ENCODE peak calls at places on chromosome 7, in ten cellular contexts. D, Q, C, O, K, S, G, J, U and A are unnamed samples.
A peak's percentile ranks its signal among the peaks of the same experiment; 100 is the strongest.

GRCh38 chr7:35714862-35715261 is 19.9 kb upstream of the HERPUD2 start:
- DNase-seq in D (no peak), Q (no peak), C (no peak), O (no peak), K (peak; percentile 29), S (no peak), G (no peak), J (no peak), U (no peak), A (no peak)

GRCh38 chr7:38299275-38299931 is 26.0 kb upstream of the TARP start:
- DNase-seq in D (no peak), Q (no peak), C (no peak), O (no peak), K (no peak), S (no peak), G (no peak), J (no peak), U (no peak), A (no peak)

GRCh38 chr7:8422177-8422576 is 11.2 kb upstream of the NXPH1 start:
- DNase-seq in D (no peak), Q (no peak), C (no peak), O (no peak), K (no peak), S (no peak), G (no peak), J (no peak), U (no peak), A (no peak)

GRCh38 chr7:104137971-104138370 is 69.8 kb downstream of the ORC5 start:
- DNase-seq in D (no peak), Q (no peak), C (no peak), O (no peak), K (no peak), S (no peak), G (no peak), J (no peak), U (peak; percentile 19), A (no peak)

GRCh38 chr7:963236-964078 is 9.0 kb upstream of the ADAP1 start:
- DNase-seq in D (no peak), Q (no peak), C (no peak), O (no peak), K (no peak), S (peak; percentile 67), G (no peak), J (peak; percentile 76), U (no peak), A (peak; percentile 73)

GRCh38 chr7:158676171-158676840 is 28.3 kb downstream of the NCAPG2 start:
- DNase-seq in D (no peak), Q (no peak), C (no peak), O (no peak), K (no peak), S (no peak), G (no peak), J (no peak), U (no peak), A (no peak)

GRCh38 chr7:42084263-42084662 is 152.7 kb downstream of the GLI3 start:
- DNase-seq in D (no peak), Q (no peak), C (no peak), O (no peak), K (no peak), S (no peak), G (no peak), J (no peak), U (no peak), A (no peak)

GRCh38 chr7:48158404-48158803 is 12.9 kb upstream of the ABCA13 start:
- DNase-seq in D (no peak), Q (no peak), C (no peak), O (no peak), K (no peak), S (no peak), G (no peak), J (no peak), U (no peak), A (no peak)

GRCh38 chr7:5143935-5144903 is 45.8 kb upstream of the WIPI2 start:
- DNase-seq in D (peak; percentile 56), Q (peak; percentile 16), C (peak; percentile 6), O (peak; percentile 85), K (no peak), S (no peak), G (no peak), J (peak; percentile 86), U (no peak), A (no peak)

GRCh38 chr7:111094387-111094786 is 3.5 kb downstream of the LRRN3 start:
- DNase-seq in D (no peak), Q (no peak), C (no peak), O (no peak), K (no peak), S (no peak), G (no peak), J (no peak), U (no peak), A (no peak)

DNA sequence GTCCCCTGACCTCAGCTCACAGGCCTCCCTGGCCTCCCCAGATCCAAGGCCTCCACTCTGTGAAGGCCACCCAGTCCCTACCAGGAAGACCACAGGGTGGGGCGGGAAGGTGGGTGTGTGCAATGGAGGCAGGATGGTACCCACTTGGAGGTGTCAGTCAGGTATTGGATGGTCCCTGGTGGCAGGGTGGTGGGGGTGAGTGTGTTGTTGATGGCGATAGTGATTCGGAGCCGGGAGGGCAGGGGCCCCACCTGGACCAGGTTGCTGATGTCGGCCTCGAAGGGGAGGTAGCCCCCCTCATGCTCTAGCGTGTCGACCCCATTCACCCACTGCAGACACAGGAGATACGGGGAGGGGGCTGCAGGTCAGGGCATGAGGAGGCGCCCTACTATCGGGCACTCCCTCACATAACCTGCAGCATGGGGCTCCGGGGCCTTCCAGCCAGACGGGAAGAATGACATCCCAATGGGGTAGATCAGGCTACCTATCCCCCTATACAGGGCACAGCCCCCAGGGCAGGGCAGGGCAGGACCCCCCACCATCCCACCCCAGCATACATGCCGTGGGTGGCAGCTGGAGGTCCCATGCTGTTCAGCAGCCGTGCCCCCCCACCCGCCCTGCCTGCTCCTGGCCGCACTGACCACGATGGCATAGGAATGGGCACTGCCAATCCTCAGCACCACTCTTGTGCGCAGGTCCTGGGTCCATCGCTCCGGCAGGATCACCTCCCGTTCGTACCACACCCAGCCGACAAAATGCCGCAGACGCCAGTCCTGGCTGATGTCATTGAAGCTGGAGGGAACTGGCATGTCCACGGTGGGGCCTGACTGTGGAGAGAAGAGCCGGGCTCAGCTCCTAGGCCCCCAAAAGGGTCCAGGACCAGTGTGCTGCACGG is 2.2 kb downstream of the GUSB start:
- DNase-seq in D (no peak), Q (no peak), C (no peak), O (no peak), K (no peak), S (peak; percentile 61), G (no peak), J (peak; percentile 82), U (no peak), A (no peak)
- H3K27ac ChIP-seq in D (peak overlapping the region; percentile 40), Q (no peak overlapping the region), C (peak overlapping the region; percentile 67), O (peak overlapping the region; percentile 67), K (no peak overlapping the region), S (peak overlapping the region; percentile 90), G (no peak overlapping the region), J (peak overlapping the region; percentile 82), U (no peak overlapping the region), A (peak overlapping the region; percentile 87)

DNA sequence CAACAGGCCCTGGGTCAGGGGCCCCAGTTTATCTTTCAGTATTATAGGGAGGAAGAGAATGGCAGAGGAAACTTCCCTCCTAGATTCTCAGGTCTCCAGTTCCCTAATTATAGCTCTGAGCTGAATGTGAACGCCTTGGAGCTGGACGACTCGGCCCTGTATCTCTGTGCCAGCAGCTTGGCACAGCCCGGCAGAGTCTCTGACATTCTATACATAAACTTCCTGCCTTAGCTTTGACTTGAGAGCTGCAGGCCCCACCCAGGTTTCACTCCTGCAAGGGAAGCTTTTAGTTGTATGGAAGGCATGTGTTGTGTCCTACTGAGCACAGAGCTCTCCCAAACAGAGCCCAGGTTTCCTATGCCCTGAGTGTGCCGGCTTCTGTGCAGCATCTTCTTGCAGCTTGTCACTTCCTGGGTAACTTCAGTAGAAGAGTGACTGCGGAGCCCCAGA is 205.6 kb upstream of the PRSS58 start:
- DNase-seq in D (peak; percentile 20), Q (no peak), C (no peak), O (no peak), K (no peak), S (no peak), G (no peak), J (no peak), U (no peak), A (no peak)
- H3K27ac ChIP-seq in D (peak overlapping the region; percentile 57), Q (no peak overlapping the region), C (no peak overlapping the region), O (no peak overlapping the region), K (no peak overlapping the region), S (no peak overlapping the region), G (no peak overlapping the region), J (no peak overlapping the region), U (no peak overlapping the region), A (no peak overlapping the region)

GRCh38 chr7:28705350-28705749 is 252.8 kb downstream of the TRIL start:
- DNase-seq in D (no peak), Q (no peak), C (no peak), O (no peak), K (no peak), S (no peak), G (no peak), J (no peak), U (no peak), A (no peak)

GRCh38 chr7:28708033-28708451 is 250.1 kb downstream of the TRIL start:
- DNase-seq in D (no peak), Q (peak; percentile 36), C (no peak), O (no peak), K (no peak), S (no peak), G (peak; percentile 31), J (no peak), U (no peak), A (no peak)

GRCh38 chr7:28708458-28708951 is 249.6 kb downstream of the TRIL start:
- DNase-seq in D (no peak), Q (no peak), C (no peak), O (no peak), K (no peak), S (no peak), G (no peak), J (no peak), U (no peak), A (no peak)

GRCh38 chr7:28706607-28707006 is 251.5 kb downstream of the TRIL start:
- DNase-seq in D (no peak), Q (no peak), C (no peak), O (no peak), K (no peak), S (no peak), G (no peak), J (no peak), U (no peak), A (no peak)

DNA sequence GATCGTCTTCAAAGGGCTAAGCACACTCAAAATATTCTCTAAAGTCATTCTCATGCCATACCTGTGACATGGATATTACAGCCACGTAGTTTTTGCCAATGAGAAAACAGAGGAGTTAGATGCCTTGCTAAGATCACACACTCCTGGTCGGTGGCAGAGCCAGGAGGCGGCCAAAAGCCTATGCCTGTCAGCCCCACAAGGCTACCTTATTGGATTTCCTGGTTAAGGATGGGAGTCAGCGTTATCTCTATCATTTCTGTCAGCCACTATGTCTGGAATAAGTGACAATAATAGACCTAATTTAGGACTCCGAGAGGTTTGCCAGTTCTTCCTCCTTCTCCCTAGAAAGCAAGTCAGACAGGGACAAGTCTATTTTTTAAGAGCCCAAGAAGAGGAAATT is 250.8 kb downstream of the TRIL start:
- DNase-seq in D (no peak), Q (no peak), C (no peak), O (no peak), K (no peak), S (no peak), G (no peak), J (no peak), U (no peak), A (no peak)
- H3K27ac ChIP-seq in D (no peak overlapping the region), Q (no peak overlapping the region), C (no peak overlapping the region), O (no peak overlapping the region), K (no peak overlapping the region), S (no peak overlapping the region), G (no peak overlapping the region), J (no peak overlapping the region), U (no peak overlapping the region), A (no peak overlapping the region)

GRCh38 chr7:74518654-74519053 is 64.9 kb downstream of the GTF2IRD1 start:
- DNase-seq in D (no peak), Q (no peak), C (no peak), O (no peak), K (no peak), S (no peak), G (no peak), J (no peak), U (no peak), A (no peak)
- H3K27ac ChIP-seq in D (no peak overlapping the region), Q (no peak overlapping the region), C (no peak overlapping the region), O (no peak overlapping the region), K (no peak overlapping the region), S (no peak overlapping the region), G (no peak overlapping the region), J (no peak overlapping the region), U (no peak overlapping the region), A (no peak overlapping the region)